ENCODE peak calls at places on chromosomes 1 and 21, in four cellular contexts. B, K, N and M are unnamed samples.

GRCh38 chr1:10943991-10944730 is 68.3 kb upstream of the TARDBP start:
- DNase-seq in B (peak; percentile 48), K (no peak), N (peak; percentile 63), M (peak; percentile 75)

GRCh38 chr1:68321084-68321685 is 88.9 kb upstream of the WLS start:
- DNase-seq in B (peak; percentile 36), K (peak; percentile 61), N (peak; percentile 82), M (peak; percentile 76)

GRCh38 chr1:212622467-212622866 is 13.9 kb downstream of the ATF3 start:
- DNase-seq in B (no peak), K (no peak), N (no peak), M (no peak)

GRCh38 chr1:111197598-111198289 is 2.7 kb downstream of the DENND2D start:
- DNase-seq in B (no peak), K (peak; percentile 43), N (no peak), M (no peak)

GRCh38 chr1:155003766-155004351 is 1.3 kb downstream of the ZBTB7B start:
- DNase-seq in B (no peak), K (peak; percentile 85), N (peak; percentile 76), M (peak; percentile 78)

GRCh38 chr21:28627261-28627660 is 365.4 kb downstream of the LTN1 start:
- DNase-seq in B (no peak), K (no peak), N (no peak), M (no peak)

GRCh38 chr1:246005067-246005466 is 502.0 kb downstream of the SMYD3 start:
- DNase-seq in B (no peak), K (no peak), N (no peak), M (no peak)

GRCh38 chr21:37365657-37366487 is 701 bp upstream of the DYRK1A start:
- DNase-seq in B (peak; percentile 32), K (peak; percentile 65), N (peak; percentile 77), M (peak; percentile 76)

GRCh38 chr21:28235169-28235892 is 757.3 kb downstream of the LTN1 start:
- DNase-seq in B (no peak), K (no peak), N (no peak), M (no peak)

GRCh38 chr1:219958875-219959417 is 30.6 kb upstream of the SLC30A10 start:
- DNase-seq in B (no peak), K (no peak), N (no peak), M (peak; percentile 42)

GRCh38 chr1:107220036-107220435 is 79.2 kb downstream of the NTNG1 start:
- DNase-seq in B (no peak), K (no peak), N (no peak), M (no peak)

GRCh38 chr1:199463521-199464127 is 563.9 kb upstream of the NR5A2 start:
- DNase-seq in B (no peak), K (peak; percentile 64), N (peak; percentile 26), M (no peak)

GRCh38 chr21:36452281-36452680 is 27.6 kb downstream of the CLDN14 start:
- DNase-seq in B (no peak), K (no peak), N (no peak), M (no peak)

GRCh38 chr1:207993477-207994445 is 82.8 kb upstream of the CD34 start:
- DNase-seq in B (no peak), K (peak; percentile 12), N (no peak), M (no peak)

GRCh38 chr1:3727042-3727824 is 25.0 kb upstream of the CCDC27 start:
- DNase-seq in B (no peak), K (peak; percentile 53), N (peak; percentile 30), M (no peak)

GRCh38 chr1:157566484-157567300 is 14.4 kb upstream of the FCRL5 start:
- DNase-seq in B (no peak), K (no peak), N (no peak), M (no peak)

GRCh38 chr1:116984406-116985160 is 17.0 kb upstream of the CD101 start:
- DNase-seq in B (no peak), K (no peak), N (no peak), M (peak; percentile 23)

GRCh38 chr1:205275133-205275532 is 46.4 kb downstream of the NUAK2 start:
- DNase-seq in B (no peak), K (no peak), N (peak; percentile 88), M (peak; percentile 74)

GRCh38 chr1:52365091-52365745 is 787 bp downstream of the CC2D1B start:
- DNase-seq in B (peak; percentile 44), K (peak; percentile 60), N (peak; percentile 47), M (peak; percentile 66)

GRCh38 chr1:90133133-90133532 is 138.2 kb downstream of the ZNF326 start:
- DNase-seq in B (peak; percentile 38), K (peak; percentile 31), N (no peak), M (peak; percentile 23)

GRCh38 chr21:28310711-28311110 is 682.0 kb downstream of the LTN1 start:
- DNase-seq in B (no peak), K (no peak), N (no peak), M (no peak)

GRCh38 chr21:38950388-38951094 is 144.8 kb downstream of the ETS2 start:
- DNase-seq in B (no peak), K (peak; percentile 33), N (peak; percentile 37), M (peak; percentile 73)

GRCh38 chr1:67647036-67647798 is 37.8 kb upstream of the GADD45A start:
- DNase-seq in B (peak; percentile 23), K (no peak), N (no peak), M (no peak)

GRCh38 chr1:43441894-43442632 is 11.7 kb downstream of the HYI start:
- DNase-seq in B (no peak), K (no peak), N (peak; percentile 23), M (peak; percentile 4)

GRCh38 chr1:30011970-30012369 is 711.4 kb downstream of the MATN1 start:
- DNase-seq in B (no peak), K (no peak), N (no peak), M (no peak)

GRCh38 chr1:106727171-106727570 is 329.3 kb upstream of the PRMT6 start:
- DNase-seq in B (no peak), K (no peak), N (no peak), M (no peak)

GRCh38 chr1:28115267-28115666 is 26.9 kb upstream of the EYA3 start:
- DNase-seq in B (peak; percentile 34), K (no peak), N (no peak), M (peak; percentile 17)

GRCh38 chr1:204591473-204592090 is 75.4 kb downstream of the MDM4 start:
- DNase-seq in B (no peak), K (no peak), N (no peak), M (no peak)

GRCh38 chr1:232575524-232576040 is 54.4 kb downstream of the SIPA1L2 start:
- DNase-seq in B (no peak), K (no peak), N (no peak), M (no peak)

GRCh38 chr1:6519935-6520621 is 28.6 kb upstream of the PLEKHG5 start:
- DNase-seq in B (no peak), K (no peak), N (no peak), M (no peak)

GRCh38 chr1:6515771-6516170 is 24.3 kb upstream of the PLEKHG5 start:
- DNase-seq in B (no peak), K (no peak), N (no peak), M (no peak)

GRCh38 chr1:6521502-6521901 is 30.0 kb upstream of the PLEKHG5 start:
- DNase-seq in B (no peak), K (no peak), N (no peak), M (no peak)

GRCh38 chr1:6517435-6517851 is 26.0 kb upstream of the PLEKHG5 start:
- DNase-seq in B (no peak), K (no peak), N (no peak), M (no peak)

GRCh38 chr1:6519491-6519934 is 28.0 kb upstream of the PLEKHG5 start:
- DNase-seq in B (no peak), K (no peak), N (peak; percentile 36), M (no peak)
- H3K4me3 ChIP-seq in B (no peak overlapping the region), K (no peak overlapping the region), N (no peak overlapping the region), M (no peak overlapping the region)

GRCh38 chr1:103348136-103348535 is 177.4 kb upstream of the RNPC3 start:
- DNase-seq in B (no peak), K (no peak), N (no peak), M (no peak)

GRCh38 chr1:103353391-103353790 is 172.1 kb upstream of the RNPC3 start:
- DNase-seq in B (no peak), K (no peak), N (no peak), M (no peak)
- TF ChIP-seq EP300 in B (no peak), K (no peak), N (no peak), M (no peak)

DNA sequence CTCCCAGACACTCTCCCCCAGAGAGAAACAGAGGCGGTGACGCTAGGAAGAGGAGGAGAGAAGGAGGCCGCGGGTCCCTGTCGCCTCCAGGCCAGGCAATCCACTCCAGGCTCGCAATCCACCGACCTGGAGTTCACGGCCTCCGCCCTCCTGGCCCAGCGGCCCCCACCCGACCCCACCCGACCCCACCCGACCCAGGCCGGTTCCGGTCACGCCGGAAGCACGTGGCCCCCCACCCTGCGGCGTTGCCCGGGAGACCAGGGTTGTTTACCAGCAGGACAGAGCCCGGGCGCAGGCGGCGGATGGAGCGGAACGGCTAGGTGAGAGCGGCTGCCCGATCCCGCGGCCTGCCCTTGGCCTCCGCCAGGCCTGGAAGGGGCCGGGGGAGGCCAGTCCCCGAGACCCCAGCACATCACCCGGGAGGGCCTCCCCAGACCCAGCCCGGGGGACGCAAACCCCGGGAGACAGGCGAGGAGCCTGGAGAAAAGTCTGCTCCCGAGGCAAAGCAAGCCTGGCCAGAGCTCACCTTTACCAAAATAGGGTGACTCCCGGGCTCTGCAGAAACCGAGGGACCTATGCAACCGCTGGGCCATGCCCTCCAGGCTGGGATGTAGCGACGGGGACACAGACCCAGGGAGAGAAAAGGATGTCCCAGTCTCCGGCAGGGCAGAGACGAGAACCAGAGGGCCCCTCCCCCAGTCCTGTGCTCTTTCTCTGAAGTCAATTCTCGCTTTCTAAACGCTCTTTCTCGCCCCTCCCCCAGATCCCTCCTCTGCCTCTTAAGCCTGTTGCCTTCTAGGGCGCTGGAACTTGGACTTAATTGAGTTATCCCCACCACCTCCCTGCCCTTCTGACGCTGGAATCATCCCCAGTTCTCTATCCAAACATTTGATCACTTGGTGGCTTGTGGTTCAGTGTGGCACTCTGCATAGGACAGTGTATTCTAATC is at the start of the genes PLA2G2C and UBXN10:
- DNase-seq in B (no peak), K (no peak), N (peak; percentile 37), M (peak; percentile 84)
- H3K4me3 ChIP-seq in B (no peak within 1 kb of the TSS), K (no peak within 1 kb of the TSS), N (peak within 1 kb of the TSS; percentile 51), M (peak within 1 kb of the TSS; percentile 44)

GRCh38 chr1:95005584-95005983 is 67.2 kb downstream of the ALG14 start:
- DNase-seq in B (no peak), K (no peak), N (no peak), M (no peak)

GRCh38 chr1:95003433-95003738 is 69.4 kb downstream of the ALG14 start:
- DNase-seq in B (no peak), K (no peak), N (no peak), M (no peak)

GRCh38 chr1:95004013-95004412 is 68.7 kb downstream of the ALG14 start:
- DNase-seq in B (no peak), K (no peak), N (no peak), M (peak; percentile 21)

GRCh38 chr1:95002167-95002566 is 70.6 kb downstream of the ALG14 start:
- DNase-seq in B (no peak), K (no peak), N (no peak), M (no peak)

DNA sequence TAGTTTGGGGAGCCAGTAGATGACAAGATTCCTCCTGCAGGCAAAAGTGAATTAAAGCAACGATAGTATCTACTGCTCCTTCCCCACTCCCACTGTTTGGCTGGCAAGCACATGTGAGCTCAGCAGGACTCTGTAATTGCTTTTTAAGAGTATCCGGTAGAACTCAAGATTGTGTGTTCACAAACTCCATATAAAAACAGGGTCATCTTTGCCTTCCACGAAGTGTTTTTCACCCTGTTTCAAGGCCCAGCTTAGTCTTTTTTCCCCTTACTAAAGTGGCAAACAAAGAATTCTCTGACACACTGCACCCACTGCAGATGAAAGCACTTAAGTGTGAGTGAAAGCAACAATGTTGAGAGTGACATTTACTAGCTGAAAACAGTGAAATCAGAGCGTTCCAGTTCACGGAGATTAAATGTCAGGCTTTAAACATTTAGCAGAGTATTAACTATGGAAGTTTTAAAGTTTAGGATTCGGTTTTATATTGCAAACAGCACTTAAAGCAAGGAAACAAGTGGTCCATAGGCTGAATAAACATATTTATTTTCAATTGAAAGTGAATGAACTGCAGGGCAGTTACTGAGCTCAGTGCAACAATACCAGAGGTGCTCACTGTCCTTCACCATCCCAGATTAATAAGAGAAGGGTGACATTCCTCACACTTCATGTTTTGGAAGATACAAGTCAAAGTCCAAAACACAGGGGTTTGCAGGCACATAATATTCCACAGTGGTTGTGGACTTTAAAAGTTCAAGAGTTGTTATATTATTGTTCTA is 69.9 kb downstream of the ALG14 start:
- DNase-seq in B (no peak), K (no peak), N (no peak), M (no peak)
- TF ChIP-seq EP300 in B (no peak), K (no peak), N (no peak), M (no peak)